ENCODE peak calls at places on chromosomes 12 and 14, in nine cellular contexts. One of them, this sample, is unnamed.

GRCh38 chr12:97109441-97109840 is 202.4 kb downstream of the NEDD1 start:
- DNase-seq in 8988T: no peak
- DNase-seq in hypothalamus: no peak
- DNase-seq in COR-L47: no peak
- DNase-seq in stimulated activated CD8-positive, alpha-beta memory T cell treated with anti-CD3 and anti-CD28 coated beads, Interleukin-4, amount 100 ng/mL, for 48 hours: no peak
- DNase-seq in BJ: no peak
- DNase-seq in sigmoid colon: no peak
- DNase-seq in GM12892: no peak
- DNase-seq in endothelial cell: no peak
- DNase-seq in this sample: no peak

GRCh38 chr12:52757449-52758176 is 19.5 kb downstream of the KRT76 start:
- DNase-seq in 8988T: no peak
- DNase-seq in hypothalamus: no peak
- DNase-seq in COR-L47: no peak
- DNase-seq in stimulated activated CD8-positive, alpha-beta memory T cell treated with anti-CD3 and anti-CD28 coated beads, Interleukin-4, amount 100 ng/mL, for 48 hours: no peak
- DNase-seq in BJ: no peak
- DNase-seq in sigmoid colon: no peak
- DNase-seq in GM12892: no peak
- DNase-seq in endothelial cell: no peak
- DNase-seq in this sample: no peak

GRCh38 chr14:104845033-104845666 is 19.9 kb upstream of the CEP170B start:
- DNase-seq in 8988T: no peak
- DNase-seq in hypothalamus: no peak
- DNase-seq in COR-L47: no peak
- DNase-seq in stimulated activated CD8-positive, alpha-beta memory T cell treated with anti-CD3 and anti-CD28 coated beads, Interleukin-4, amount 100 ng/mL, for 48 hours: no peak
- DNase-seq in BJ: no peak
- DNase-seq in sigmoid colon: peak
- DNase-seq in GM12892: no peak
- DNase-seq in endothelial cell: no peak
- DNase-seq in this sample: no peak

GRCh38 chr14:99357856-99358390 is 85.9 kb upstream of the BCL11B start:
- DNase-seq in 8988T: no peak
- DNase-seq in hypothalamus: no peak
- DNase-seq in COR-L47: no peak
- DNase-seq in stimulated activated CD8-positive, alpha-beta memory T cell treated with anti-CD3 and anti-CD28 coated beads, Interleukin-4, amount 100 ng/mL, for 48 hours: no peak
- DNase-seq in BJ: no peak
- DNase-seq in sigmoid colon: no peak
- DNase-seq in GM12892: no peak
- DNase-seq in endothelial cell: no peak
- DNase-seq in this sample: no peak

GRCh38 chr12:52022841-52023181 is 16.1 kb downstream of the TAMALIN start:
- DNase-seq in 8988T: peak
- DNase-seq in hypothalamus: no peak
- DNase-seq in COR-L47: no peak
- DNase-seq in stimulated activated CD8-positive, alpha-beta memory T cell treated with anti-CD3 and anti-CD28 coated beads, Interleukin-4, amount 100 ng/mL, for 48 hours: no peak
- DNase-seq in BJ: no peak
- DNase-seq in sigmoid colon: peak
- DNase-seq in GM12892: no peak
- DNase-seq in endothelial cell: no peak
- DNase-seq in this sample: no peak

GRCh38 chr14:50113381-50113811 is 3.0 kb downstream of the VCPKMT start:
- DNase-seq in 8988T: no peak
- DNase-seq in hypothalamus: no peak
- DNase-seq in COR-L47: no peak
- DNase-seq in stimulated activated CD8-positive, alpha-beta memory T cell treated with anti-CD3 and anti-CD28 coated beads, Interleukin-4, amount 100 ng/mL, for 48 hours: no peak
- DNase-seq in BJ: no peak
- DNase-seq in sigmoid colon: no peak
- DNase-seq in GM12892: no peak
- DNase-seq in endothelial cell: no peak
- DNase-seq in this sample: no peak

GRCh38 chr12:111761099-111761498 is 5.6 kb upstream of the ALDH2 start:
- DNase-seq in 8988T: no peak
- DNase-seq in hypothalamus: no peak
- DNase-seq in COR-L47: no peak
- DNase-seq in stimulated activated CD8-positive, alpha-beta memory T cell treated with anti-CD3 and anti-CD28 coated beads, Interleukin-4, amount 100 ng/mL, for 48 hours: no peak
- DNase-seq in BJ: no peak
- DNase-seq in sigmoid colon: no peak
- DNase-seq in GM12892: no peak
- DNase-seq in endothelial cell: no peak
- DNase-seq in this sample: no peak

GRCh38 chr14:99587463-99588278 is 16.3 kb downstream of the CCDC85C start:
- DNase-seq in 8988T: no peak
- DNase-seq in hypothalamus: no peak
- DNase-seq in COR-L47: no peak
- DNase-seq in stimulated activated CD8-positive, alpha-beta memory T cell treated with anti-CD3 and anti-CD28 coated beads, Interleukin-4, amount 100 ng/mL, for 48 hours: no peak
- DNase-seq in BJ: no peak
- DNase-seq in sigmoid colon: no peak
- DNase-seq in GM12892: no peak
- DNase-seq in endothelial cell: no peak
- DNase-seq in this sample: no peak

This sample was measured in AG09319.